ENCODE peak calls at places on chromosomes 12 and 14, in four cellular contexts. One of them, this sample, is unnamed.
A peak's percentile ranks its signal among the peaks of the same experiment; 100 is the strongest.

GRCh38 chr12:11563785-11564739 is 85.4 kb upstream of the ETV6 start:
- DNase-seq in endothelial cell of umbilical vein: no peak
- DNase-seq in Karpas-422: no peak
- DNase-seq in OCI-LY7: no peak
- DNase-seq in this sample: no peak

GRCh38 chr14:87066221-87066817 is 926.7 kb downstream of the GALC start:
- DNase-seq in endothelial cell of umbilical vein: no peak
- DNase-seq in Karpas-422: peak; percentile 90
- DNase-seq in OCI-LY7: peak; percentile 59
- DNase-seq in this sample: no peak

GRCh38 chr14:61475316-61475715 is 153.9 kb downstream of the PRKCH start:
- DNase-seq in Karpas-422: peak; percentile 95
- DNase-seq in OCI-LY7: peak; percentile 91
- DNase-seq in endothelial cell of umbilical vein: peak; percentile 74
- DNase-seq in this sample: peak; percentile 50

GRCh38 chr12:108332791-108333382 is 6.2 kb downstream of the CMKLR1 start:
- DNase-seq in Karpas-422: no peak
- DNase-seq in OCI-LY7: no peak
- DNase-seq in endothelial cell of umbilical vein: peak; percentile 22
- DNase-seq in this sample: no peak

GRCh38 chr14:92039073-92039719 is 663 bp downstream of the TRIP11 start:
- DNase-seq in endothelial cell of umbilical vein: peak; percentile 84
- DNase-seq in OCI-LY7: no peak
- DNase-seq in Karpas-422: peak; percentile 76
- DNase-seq in this sample: peak; percentile 86

GRCh38 chr14:64705406-64706118 is 1.3 kb downstream of the PLEKHG3 start:
- DNase-seq in OCI-LY7: no peak
- DNase-seq in Karpas-422: no peak
- DNase-seq in endothelial cell of umbilical vein: no peak
- DNase-seq in this sample: no peak

GRCh38 chr14:71441142-71441541 is 491.1 kb upstream of the RGS6 start:
- DNase-seq in endothelial cell of umbilical vein: no peak
- DNase-seq in Karpas-422: no peak
- DNase-seq in OCI-LY7: no peak
- DNase-seq in this sample: no peak

GRCh38 chr14:104266643-104267575 is 128.5 kb downstream of the KIF26A start:
- DNase-seq in endothelial cell of umbilical vein: no peak
- DNase-seq in Karpas-422: no peak
- DNase-seq in OCI-LY7: no peak
- DNase-seq in this sample: no peak

GRCh38 chr14:21406213-21406612 is 22.4 kb upstream of the SUPT16H start:
- DNase-seq in OCI-LY7: no peak
- DNase-seq in Karpas-422: no peak
- DNase-seq in endothelial cell of umbilical vein: no peak
- DNase-seq in this sample: no peak

GRCh38 chr14:24392327-24393098 is 6.3 kb upstream of the NYNRIN start:
- DNase-seq in endothelial cell of umbilical vein: peak; percentile 70
- DNase-seq in OCI-LY7: no peak
- DNase-seq in Karpas-422: no peak
- DNase-seq in this sample: peak; percentile 46

GRCh38 chr14:53619625-53620324 is 336.9 kb downstream of the BMP4 start:
- DNase-seq in Karpas-422: no peak
- DNase-seq in OCI-LY7: no peak
- DNase-seq in endothelial cell of umbilical vein: no peak
- DNase-seq in this sample: peak; percentile 68

GRCh38 chr12:31002999-31003398 is 70.7 kb upstream of the DDX11 start:
- DNase-seq in Karpas-422: no peak
- DNase-seq in OCI-LY7: no peak
- DNase-seq in endothelial cell of umbilical vein: no peak
- DNase-seq in this sample: peak; percentile 26

GRCh38 chr12:573226-573625 is 90.0 kb downstream of the NINJ2 start:
- DNase-seq in endothelial cell of umbilical vein: no peak
- DNase-seq in OCI-LY7: no peak
- DNase-seq in Karpas-422: no peak
- DNase-seq in this sample: no peak

GRCh38 chr12:105920161-105920684 is 218.5 kb downstream of the NUAK1 start:
- DNase-seq in Karpas-422: no peak
- DNase-seq in endothelial cell of umbilical vein: peak; percentile 61
- DNase-seq in OCI-LY7: no peak
- DNase-seq in this sample: peak; percentile 49

GRCh38 chr12:2963154-2963759 is 4.1 kb downstream of the TEAD4 start:
- DNase-seq in Karpas-422: no peak
- DNase-seq in OCI-LY7: no peak
- DNase-seq in endothelial cell of umbilical vein: peak; percentile 27
- DNase-seq in this sample: no peak

GRCh38 chr14:22505751-22506710 is 83.0 kb downstream of the DAD1 start:
- DNase-seq in endothelial cell of umbilical vein: no peak
- DNase-seq in Karpas-422: no peak
- DNase-seq in OCI-LY7: peak; percentile 66
- DNase-seq in this sample: no peak

GRCh38 chr12:65695077-65695865 is 129.0 kb upstream of the HMGA2 start:
- DNase-seq in Karpas-422: no peak
- DNase-seq in OCI-LY7: no peak
- DNase-seq in endothelial cell of umbilical vein: peak; percentile 94
- DNase-seq in this sample: peak; percentile 99

GRCh38 chr14:26860111-26860510 is 262.3 kb upstream of the NOVA1 start:
- DNase-seq in endothelial cell of umbilical vein: no peak
- DNase-seq in Karpas-422: no peak
- DNase-seq in OCI-LY7: no peak
- DNase-seq in this sample: no peak

GRCh38 chr12:123114305-123115083 is 36.4 kb downstream of the PITPNM2 start:
- DNase-seq in endothelial cell of umbilical vein: peak; percentile 54
- DNase-seq in Karpas-422: no peak
- DNase-seq in OCI-LY7: no peak
- DNase-seq in this sample: no peak

GRCh38 chr12:111505601-111506036 is 93.5 kb downstream of the ATXN2 start:
- DNase-seq in OCI-LY7: no peak
- DNase-seq in endothelial cell of umbilical vein: no peak
- DNase-seq in Karpas-422: no peak
- DNase-seq in this sample: no peak

GRCh38 chr14:62213516-62213915 is 451.3 kb downstream of the SNAPC1 start:
- DNase-seq in endothelial cell of umbilical vein: peak; percentile 12
- DNase-seq in Karpas-422: no peak
- DNase-seq in OCI-LY7: no peak
- DNase-seq in this sample: peak; percentile 92

GRCh38 chr14:50173891-50174290 is 57.5 kb downstream of the SOS2 start:
- DNase-seq in OCI-LY7: no peak
- DNase-seq in Karpas-422: no peak
- DNase-seq in endothelial cell of umbilical vein: no peak
- DNase-seq in this sample: peak; percentile 36

GRCh38 chr12:23523339-23523738 is 426.1 kb downstream of the SOX5 start:
- DNase-seq in Karpas-422: no peak
- DNase-seq in endothelial cell of umbilical vein: no peak
- DNase-seq in OCI-LY7: peak; percentile 16
- DNase-seq in this sample: no peak

GRCh38 chr12:6936642-6937480 is 6.8 kb upstream of the RNU7-1 start:
- DNase-seq in OCI-LY7: peak; percentile 82
- DNase-seq in endothelial cell of umbilical vein: no peak
- DNase-seq in Karpas-422: peak; percentile 86
- DNase-seq in this sample: no peak

GRCh38 chr12:53399896-53400295 is 19.9 kb downstream of the SP1 start:
- DNase-seq in Karpas-422: no peak
- DNase-seq in endothelial cell of umbilical vein: no peak
- DNase-seq in OCI-LY7: no peak
- DNase-seq in this sample: no peak

GRCh38 chr12:130815028-130815741 is 23.9 kb downstream of the STX2 start:
- DNase-seq in Karpas-422: no peak
- DNase-seq in endothelial cell of umbilical vein: no peak
- DNase-seq in OCI-LY7: no peak
- DNase-seq in this sample: no peak

GRCh38 chr12:32671930-32672785 is 6.9 kb upstream of the DNM1L start:
- DNase-seq in OCI-LY7: peak; percentile 89
- DNase-seq in endothelial cell of umbilical vein: peak; percentile 85
- DNase-seq in Karpas-422: peak; percentile 75
- DNase-seq in this sample: peak; percentile 61

DNA sequence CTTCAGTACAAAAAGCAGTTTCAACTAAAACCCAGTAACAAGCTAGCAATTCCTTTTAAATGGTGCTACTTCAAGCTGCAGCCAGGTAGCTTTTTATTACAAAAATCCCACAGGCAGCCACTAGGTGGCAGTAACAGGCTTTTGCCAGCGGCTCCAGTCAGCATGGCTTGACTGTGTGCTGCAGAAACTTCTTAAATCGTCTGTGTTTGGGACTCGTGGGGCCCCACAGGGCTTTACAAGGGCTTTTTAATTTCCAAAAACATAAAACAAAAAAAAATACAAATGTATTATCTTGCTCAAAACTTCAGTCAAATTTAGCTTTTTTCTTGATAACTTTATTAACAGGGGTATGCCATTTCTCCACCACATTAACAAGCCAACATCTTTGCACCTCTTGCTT is 3.6 kb upstream of the CLEC4E start:
- DNase-seq in OCI-LY7: peak; percentile 87
- DNase-seq in Karpas-422: peak; percentile 93
- DNase-seq in endothelial cell of umbilical vein: peak; percentile 81
- DNase-seq in this sample: peak; percentile 14
- H3K4me2 ChIP-seq in OCI-LY7: peak overlapping the region; percentile 67
- H3K4me2 ChIP-seq in Karpas-422: peak overlapping the region; percentile 60
- H3K4me2 ChIP-seq in endothelial cell of umbilical vein: no peak overlapping the region
- H3K4me2 ChIP-seq in this sample: peak overlapping the region; percentile 2

GRCh38 chr12:84313326-84313675 is 599.3 kb downstream of the SLC6A15 start:
- DNase-seq in Karpas-422: no peak
- DNase-seq in endothelial cell of umbilical vein: no peak
- DNase-seq in OCI-LY7: no peak
- DNase-seq in this sample: no peak
- H4K20me1 ChIP-seq in Karpas-422: no peaks in the 10 kb centered on the region
- H4K20me1 ChIP-seq in endothelial cell of umbilical vein: no peaks in the 10 kb centered on the region
- H4K20me1 ChIP-seq in OCI-LY7: no peaks in the 10 kb centered on the region
- H4K20me1 ChIP-seq in this sample: no peaks in the 10 kb centered on the region

DNA sequence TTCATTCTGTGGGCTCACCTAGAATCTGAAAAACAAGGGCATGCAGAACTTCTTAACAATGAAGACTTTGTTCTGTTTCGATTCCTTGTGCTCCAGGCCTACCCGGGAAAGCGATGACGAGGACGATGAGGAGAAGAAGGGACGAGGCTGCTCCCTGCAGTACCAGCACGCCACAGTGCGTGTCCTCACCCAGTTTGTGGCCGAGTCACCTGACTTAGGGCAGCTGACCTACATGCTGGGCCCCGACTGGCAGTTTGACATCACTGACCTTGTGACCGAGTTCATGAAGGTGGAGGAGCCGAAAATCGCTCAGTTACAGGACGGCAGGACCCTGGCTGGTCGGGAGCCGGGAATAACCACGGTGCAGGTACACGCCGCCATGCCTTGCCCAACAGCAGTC is 585.4 kb downstream of the AACS start:
- DNase-seq in endothelial cell of umbilical vein: no peak
- DNase-seq in Karpas-422: no peak
- DNase-seq in OCI-LY7: no peak
- DNase-seq in this sample: no peak
- H3K4me2 ChIP-seq in endothelial cell of umbilical vein: no peak overlapping the region
- H3K4me2 ChIP-seq in Karpas-422: no peak overlapping the region
- H3K4me2 ChIP-seq in OCI-LY7: no peak overlapping the region
- H3K4me2 ChIP-seq in this sample: no peak overlapping the region

GRCh38 chr14:56211124-56211523 is 92.9 kb downstream of the PELI2 start:
- DNase-seq in endothelial cell of umbilical vein: no peak
- DNase-seq in Karpas-422: peak; percentile 24
- DNase-seq in OCI-LY7: no peak
- DNase-seq in this sample: no peak

GRCh38 chr14:56210570-56210969 is 92.4 kb downstream of the PELI2 start:
- DNase-seq in endothelial cell of umbilical vein: no peak
- DNase-seq in OCI-LY7: no peak
- DNase-seq in Karpas-422: peak; percentile 34
- DNase-seq in this sample: peak; percentile 41

GRCh38 chr14:56206576-56206975 is 88.4 kb downstream of the PELI2 start:
- DNase-seq in OCI-LY7: no peak
- DNase-seq in endothelial cell of umbilical vein: peak; percentile 67
- DNase-seq in Karpas-422: no peak
- DNase-seq in this sample: no peak

GRCh38 chr14:56207626-56208297 is 89.6 kb downstream of the PELI2 start:
- DNase-seq in OCI-LY7: no peak
- DNase-seq in Karpas-422: peak; percentile 39
- DNase-seq in endothelial cell of umbilical vein: no peak
- DNase-seq in this sample: no peak

GRCh38 chr14:56208520-56208919 is 90.3 kb downstream of the PELI2 start:
- DNase-seq in endothelial cell of umbilical vein: no peak
- DNase-seq in OCI-LY7: no peak
- DNase-seq in Karpas-422: peak; percentile 27
- DNase-seq in this sample: no peak
- H4K20me1 ChIP-seq in endothelial cell of umbilical vein: no peaks in the 10 kb centered on the region
- H4K20me1 ChIP-seq in OCI-LY7: no peaks in the 10 kb centered on the region
- H4K20me1 ChIP-seq in Karpas-422: no peaks in the 10 kb centered on the region
- H4K20me1 ChIP-seq in this sample: no peaks in the 10 kb centered on the region

GRCh38 chr12:8642775-8643174 is 19.9 kb downstream of the MFAP5 start:
- DNase-seq in endothelial cell of umbilical vein: no peak
- DNase-seq in Karpas-422: no peak
- DNase-seq in OCI-LY7: no peak
- DNase-seq in this sample: no peak

GRCh38 chr12:8648598-8649205 is 13.9 kb downstream of the MFAP5 start:
- DNase-seq in Karpas-422: no peak
- DNase-seq in OCI-LY7: peak; percentile 63
- DNase-seq in endothelial cell of umbilical vein: no peak
- DNase-seq in this sample: no peak

GRCh38 chr12:8639936-8640335 is 22.7 kb downstream of the MFAP5 start:
- DNase-seq in endothelial cell of umbilical vein: no peak
- DNase-seq in OCI-LY7: no peak
- DNase-seq in Karpas-422: no peak
- DNase-seq in this sample: no peak

GRCh38 chr12:8647968-8648367 is 14.7 kb downstream of the MFAP5 start:
- DNase-seq in endothelial cell of umbilical vein: no peak
- DNase-seq in OCI-LY7: no peak
- DNase-seq in Karpas-422: no peak
- DNase-seq in this sample: no peak

GRCh38 chr12:8644345-8645248 is 18.0 kb downstream of the MFAP5 start:
- DNase-seq in OCI-LY7: peak; percentile 90
- DNase-seq in Karpas-422: no peak
- DNase-seq in endothelial cell of umbilical vein: no peak
- DNase-seq in this sample: no peak
- H3K4me2 ChIP-seq in OCI-LY7: peak overlapping the region; percentile 86
- H3K4me2 ChIP-seq in Karpas-422: no peak overlapping the region
- H3K4me2 ChIP-seq in endothelial cell of umbilical vein: no peak overlapping the region
- H3K4me2 ChIP-seq in this sample: no peak overlapping the region

GRCh38 chr12:120835304-120835612 is 68.9 kb downstream of the SPPL3 start:
- DNase-seq in Karpas-422: no peak
- DNase-seq in endothelial cell of umbilical vein: no peak
- DNase-seq in OCI-LY7: no peak
- DNase-seq in this sample: no peak

GRCh38 chr12:120835657-120836056 is 68.5 kb downstream of the SPPL3 start:
- DNase-seq in endothelial cell of umbilical vein: no peak
- DNase-seq in Karpas-422: peak; percentile 62
- DNase-seq in OCI-LY7: no peak
- DNase-seq in this sample: peak; percentile 49

GRCh38 chr12:120834489-120835303 is 69.5 kb downstream of the SPPL3 start:
- DNase-seq in Karpas-422: no peak
- DNase-seq in OCI-LY7: no peak
- DNase-seq in endothelial cell of umbilical vein: no peak
- DNase-seq in this sample: no peak

GRCh38 chr12:120833849-120834248 is 70.3 kb downstream of the SPPL3 start:
- DNase-seq in endothelial cell of umbilical vein: no peak
- DNase-seq in Karpas-422: no peak
- DNase-seq in OCI-LY7: no peak
- DNase-seq in this sample: no peak

GRCh38 chr12:120836119-120836684 is 68.0 kb downstream of the SPPL3 start:
- DNase-seq in OCI-LY7: no peak
- DNase-seq in Karpas-422: no peak
- DNase-seq in endothelial cell of umbilical vein: no peak
- DNase-seq in this sample: no peak
- H4K20me1 ChIP-seq in OCI-LY7: peaks cover 19% of the 10 kb centered on the region
- H4K20me1 ChIP-seq in Karpas-422: peaks cover 50% of the 10 kb centered on the region
- H4K20me1 ChIP-seq in endothelial cell of umbilical vein: peaks cover 8% of the 10 kb centered on the region
- H4K20me1 ChIP-seq in this sample: peaks cover 66% of the 10 kb centered on the region

GRCh38 chr12:45587877-45588530 is 141.5 kb upstream of the ARID2 start:
- DNase-seq in endothelial cell of umbilical vein: no peak
- DNase-seq in Karpas-422: no peak
- DNase-seq in OCI-LY7: no peak
- DNase-seq in this sample: no peak
- H3K4me2 ChIP-seq in endothelial cell of umbilical vein: no peak overlapping the region
- H3K4me2 ChIP-seq in Karpas-422: no peak overlapping the region
- H3K4me2 ChIP-seq in OCI-LY7: no peak overlapping the region
- H3K4me2 ChIP-seq in this sample: no peak overlapping the region